ENCODE peak calls at places on chromosomes 2 and 18, in ten cellular contexts. X is stimulated activated CD4-positive, alpha-beta T cell treated with anti-CD3 and anti-CD28 coated beads, TNF-alpha, amount 100 ng/mL, for 4 hours; H is left lobe of liver; M is AG08395; R is myocyte; P is lower lobe of right lung; V is posterior vena cava; E is AG09319; T is GOT3; N is glutamatergic neuron. Z is an unnamed sample.

GRCh38 chr2:211901226-211901625 is 637.4 kb downstream of the ERBB4 start:
- DNase-seq in E (no peak), X (no peak), R (peak), M (no peak), T (no peak), N (no peak), P (no peak), V (no peak), H (no peak), Z (no peak)

GRCh38 chr2:65161551-65162100 is 31.7 kb upstream of the RAB1A start:
- DNase-seq in N (no peak), H (no peak), T (no peak), R (no peak), M (no peak), E (no peak), X (no peak), P (no peak), V (no peak), Z (no peak)

GRCh38 chr2:60530660-60531276 is 22.7 kb downstream of the BCL11A start:
- DNase-seq in H (peak), M (no peak), N (peak), E (no peak), V (no peak), T (no peak), P (peak), X (no peak), R (no peak), Z (no peak)

GRCh38 chr2:230068658-230069080 is at the start of gene SLC16A14:
- DNase-seq in H (no peak), E (no peak), N (no peak), V (no peak), M (no peak), X (no peak), P (no peak), R (peak), T (peak), Z (no peak)

GRCh38 chr2:187689372-187689771 is 135.1 kb upstream of the TFPI start:
- DNase-seq in E (no peak), V (no peak), H (no peak), X (no peak), R (no peak), N (no peak), M (peak), T (no peak), P (no peak), Z (no peak)

GRCh38 chr2:179550214-179550613 is 285.6 kb upstream of the SESTD1 start:
- DNase-seq in X (no peak), T (no peak), M (no peak), V (no peak), E (no peak), H (no peak), P (no peak), N (no peak), R (no peak), Z (no peak)

GRCh38 chr2:216775043-216775453 is 79.7 kb upstream of the IGFBP5 start:
- DNase-seq in R (peak), X (no peak), V (peak), E (peak), H (no peak), T (peak), P (no peak), N (peak), M (peak), Z (no peak)

GRCh38 chr2:170013802-170014551 is 164.0 kb upstream of the MYO3B start:
- DNase-seq in H (no peak), V (no peak), E (no peak), X (no peak), M (no peak), P (no peak), N (peak), T (no peak), R (no peak), Z (no peak)

GRCh38 chr2:180618570-180618969 is 361.8 kb upstream of the UBE2E3 start:
- DNase-seq in P (no peak), V (no peak), E (peak), T (no peak), X (no peak), R (peak), M (no peak), N (no peak), H (no peak), Z (no peak)

GRCh38 chr18:72991379-72991778 is 123.6 kb upstream of the NETO1 start:
- DNase-seq in H (no peak), E (no peak), V (no peak), X (no peak), T (no peak), N (no peak), R (no peak), M (no peak), P (no peak), Z (no peak)

GRCh38 chr2:164745012-164745797 is 96.4 kb downstream of the COBLL1 start:
- DNase-seq in H (no peak), M (no peak), T (no peak), N (no peak), X (no peak), V (no peak), R (no peak), E (no peak), P (no peak), Z (no peak)

GRCh38 chr2:170425291-170425751 is 247.4 kb downstream of the MYO3B start:
- DNase-seq in X (no peak), R (peak), T (no peak), M (peak), V (no peak), E (peak), H (no peak), N (no peak), P (no peak), Z (no peak)

GRCh38 chr2:60306231-60306861 is 247.1 kb downstream of the BCL11A start:
- DNase-seq in E (no peak), T (no peak), V (no peak), P (no peak), N (no peak), R (no peak), X (no peak), H (no peak), M (no peak), Z (no peak)

GRCh38 chr2:64645014-64645418 is 8.7 kb downstream of the SERTAD2 start:
- DNase-seq in P (no peak), E (no peak), V (no peak), H (no peak), M (peak), R (peak), T (no peak), X (no peak), N (peak), Z (no peak)

GRCh38 chr2:232772540-232772939 is 3.8 kb downstream of the KCNJ13 start:
- DNase-seq in N (no peak), R (no peak), E (no peak), P (no peak), T (no peak), M (no peak), X (no peak), H (no peak), V (no peak), Z (no peak)

GRCh38 chr2:161979490-161979889 is 94.5 kb downstream of the DPP4 start:
- DNase-seq in P (no peak), M (no peak), V (no peak), R (no peak), X (no peak), T (no peak), H (no peak), E (no peak), N (no peak), Z (no peak)

GRCh38 chr2:172693037-172693436 is 42.6 kb upstream of the RAPGEF4 start:
- DNase-seq in X (no peak), P (no peak), N (no peak), R (peak), H (no peak), T (peak), M (peak), E (peak), V (no peak), Z (no peak)

GRCh38 chr2:240655931-240656886 is 26.5 kb downstream of the AQP12B start:
- DNase-seq in H (no peak), N (no peak), V (peak), M (peak), R (no peak), T (no peak), P (no peak), E (no peak), X (no peak), Z (no peak)

GRCh38 chr2:61141151-61141550 is 20.8 kb upstream of the C2orf74 start:
- DNase-seq in E (no peak), R (no peak), N (no peak), T (no peak), H (no peak), P (no peak), V (no peak), X (no peak), M (no peak), Z (no peak)

GRCh38 chr2:225620227-225620626 is 220.7 kb downstream of the NYAP2 start:
- DNase-seq in T (no peak), E (no peak), V (no peak), P (no peak), R (no peak), N (no peak), X (no peak), M (no peak), H (no peak), Z (no peak)

GRCh38 chr2:85187069-85187468 is 53.9 kb downstream of the TCF7L1 start:
- DNase-seq in P (no peak), R (no peak), X (no peak), T (no peak), N (no peak), M (no peak), V (no peak), E (no peak), H (no peak), Z (no peak)

GRCh38 chr2:150876201-150877085 is 385.2 kb downstream of the RBM43 start:
- DNase-seq in X (no peak), V (no peak), E (no peak), P (no peak), R (peak), N (no peak), T (no peak), H (no peak), M (no peak), Z (no peak)

GRCh38 chr2:70959851-70960832 is 18.3 kb upstream of the ANKRD53 start:
- DNase-seq in E (no peak), M (peak), P (no peak), X (no peak), R (no peak), H (peak), T (no peak), N (no peak), V (no peak), Z (no peak)

GRCh38 chr18:58536187-58536516 is 92.7 kb downstream of the ALPK2 start:
- DNase-seq in E (no peak), V (no peak), M (no peak), X (no peak), N (no peak), P (no peak), T (no peak), R (no peak), H (no peak), Z (no peak)

GRCh38 chr2:39008663-39009062 is 112.2 kb downstream of the SOS1 start:
- DNase-seq in V (no peak), H (no peak), T (no peak), M (no peak), X (no peak), P (no peak), E (no peak), R (no peak), N (no peak), Z (no peak)

GRCh38 chr2:128311216-128311754 is 7.4 kb downstream of the HS6ST1 start:
- DNase-seq in H (peak), M (no peak), P (no peak), T (no peak), R (no peak), N (no peak), E (no peak), X (no peak), V (no peak), Z (peak)

GRCh38 chr2:182649316-182649715 is 66.7 kb upstream of the DNAJC10 start:
- DNase-seq in V (no peak), M (peak), T (no peak), N (peak), R (peak), P (no peak), H (no peak), X (no peak), E (no peak), Z (no peak)

GRCh38 chr2:6865346-6866238 is at the start of gene CMPK2:
- DNase-seq in M (peak), R (no peak), V (peak), E (no peak), P (peak), X (peak), N (peak), H (peak), T (no peak), Z (no peak)

GRCh38 chr2:136527560-136527959 is 237.8 kb upstream of the THSD7B start:
- DNase-seq in P (no peak), X (no peak), E (no peak), R (peak), T (no peak), M (no peak), V (no peak), H (no peak), N (no peak), Z (no peak)

GRCh38 chr2:25566694-25567093 is 106.7 kb downstream of the DTNB start:
- DNase-seq in E (no peak), T (no peak), N (no peak), P (no peak), H (no peak), X (no peak), V (no peak), M (no peak), R (no peak), Z (no peak)